ENCODE peak calls at places on chromosomes 2 and 18, in eight cellular contexts. One of them, this sample, is unnamed.

GRCh38 chr18:69974365-69974764 is 26.7 kb upstream of the CD226 start:
- DNase-seq in HFF-Myc: no peak
- DNase-seq in NCI-H2171: no peak
- DNase-seq in cardiac septum: no peak
- DNase-seq in retina: no peak
- DNase-seq in activated CD8-positive, alpha-beta T cell treated with anti-CD3 and anti-CD28 coated beads for 36 hours: no peak
- DNase-seq in frontal cortex: no peak
- DNase-seq in D341Med: no peak
- DNase-seq in this sample: no peak

GRCh38 chr2:102735431-102736130 is 26.2 kb upstream of the TMEM182 start:
- DNase-seq in retina: no peak
- DNase-seq in cardiac septum: no peak
- DNase-seq in HFF-Myc: no peak
- DNase-seq in frontal cortex: no peak
- DNase-seq in activated CD8-positive, alpha-beta T cell treated with anti-CD3 and anti-CD28 coated beads for 36 hours: no peak
- DNase-seq in D341Med: no peak
- DNase-seq in NCI-H2171: no peak
- DNase-seq in this sample: no peak

GRCh38 chr2:111701266-111701665 is 182.7 kb downstream of the ANAPC1 start:
- DNase-seq in retina: no peak
- DNase-seq in D341Med: no peak
- DNase-seq in activated CD8-positive, alpha-beta T cell treated with anti-CD3 and anti-CD28 coated beads for 36 hours: no peak
- DNase-seq in frontal cortex: no peak
- DNase-seq in cardiac septum: no peak
- DNase-seq in HFF-Myc: no peak
- DNase-seq in NCI-H2171: no peak
- DNase-seq in this sample: peak; percentile 55

GRCh38 chr2:170354855-170355649 is 177.1 kb downstream of the MYO3B start:
- DNase-seq in NCI-H2171: no peak
- DNase-seq in frontal cortex: no peak
- DNase-seq in HFF-Myc: no peak
- DNase-seq in D341Med: no peak
- DNase-seq in cardiac septum: no peak
- DNase-seq in retina: no peak
- DNase-seq in activated CD8-positive, alpha-beta T cell treated with anti-CD3 and anti-CD28 coated beads for 36 hours: peak; percentile 40
- DNase-seq in this sample: no peak

GRCh38 chr2:2787301-2787907 is 456.3 kb upstream of the MYT1L start:
- DNase-seq in D341Med: no peak
- DNase-seq in retina: no peak
- DNase-seq in cardiac septum: peak; percentile 75
- DNase-seq in NCI-H2171: no peak
- DNase-seq in frontal cortex: no peak
- DNase-seq in activated CD8-positive, alpha-beta T cell treated with anti-CD3 and anti-CD28 coated beads for 36 hours: no peak
- DNase-seq in HFF-Myc: no peak
- DNase-seq in this sample: no peak

GRCh38 chr2:20625491-20625919 is 25.4 kb downstream of the HS1BP3 start:
- DNase-seq in D341Med: no peak
- DNase-seq in frontal cortex: no peak
- DNase-seq in HFF-Myc: no peak
- DNase-seq in cardiac septum: peak; percentile 76
- DNase-seq in activated CD8-positive, alpha-beta T cell treated with anti-CD3 and anti-CD28 coated beads for 36 hours: no peak
- DNase-seq in retina: no peak
- DNase-seq in NCI-H2171: no peak
- DNase-seq in this sample: peak; percentile 57

GRCh38 chr2:63590621-63591408 is 2.1 kb downstream of the MDH1 start:
- DNase-seq in D341Med: no peak
- DNase-seq in cardiac septum: no peak
- DNase-seq in frontal cortex: no peak
- DNase-seq in activated CD8-positive, alpha-beta T cell treated with anti-CD3 and anti-CD28 coated beads for 36 hours: no peak
- DNase-seq in retina: no peak
- DNase-seq in HFF-Myc: no peak
- DNase-seq in NCI-H2171: no peak
- DNase-seq in this sample: peak; percentile 84

GRCh38 chr2:44480068-44480467 is 118.3 kb downstream of the CAMKMT start:
- DNase-seq in D341Med: no peak
- DNase-seq in activated CD8-positive, alpha-beta T cell treated with anti-CD3 and anti-CD28 coated beads for 36 hours: no peak
- DNase-seq in retina: peak; percentile 17
- DNase-seq in cardiac septum: no peak
- DNase-seq in HFF-Myc: no peak
- DNase-seq in NCI-H2171: no peak
- DNase-seq in frontal cortex: no peak
- DNase-seq in this sample: no peak

GRCh38 chr2:232473467-232473890 is 14.2 kb downstream of the ECEL1 start:
- DNase-seq in activated CD8-positive, alpha-beta T cell treated with anti-CD3 and anti-CD28 coated beads for 36 hours: no peak
- DNase-seq in NCI-H2171: peak; percentile 46
- DNase-seq in cardiac septum: peak; percentile 9
- DNase-seq in HFF-Myc: no peak
- DNase-seq in retina: no peak
- DNase-seq in frontal cortex: no peak
- DNase-seq in D341Med: peak; percentile 79
- DNase-seq in this sample: peak; percentile 36

GRCh38 chr2:31193066-31193396 is 24.3 kb downstream of the CAPN14 start:
- DNase-seq in D341Med: no peak
- DNase-seq in cardiac septum: no peak
- DNase-seq in activated CD8-positive, alpha-beta T cell treated with anti-CD3 and anti-CD28 coated beads for 36 hours: no peak
- DNase-seq in HFF-Myc: no peak
- DNase-seq in retina: no peak
- DNase-seq in NCI-H2171: no peak
- DNase-seq in frontal cortex: no peak
- DNase-seq in this sample: no peak

GRCh38 chr2:236694125-236694888 is 124.7 kb downstream of the ACKR3 start:
- DNase-seq in D341Med: no peak
- DNase-seq in cardiac septum: no peak
- DNase-seq in frontal cortex: no peak
- DNase-seq in retina: no peak
- DNase-seq in HFF-Myc: no peak
- DNase-seq in NCI-H2171: no peak
- DNase-seq in activated CD8-positive, alpha-beta T cell treated with anti-CD3 and anti-CD28 coated beads for 36 hours: no peak
- DNase-seq in this sample: no peak

GRCh38 chr18:21313576-21313975 is 71.5 kb downstream of the GREB1L start:
- DNase-seq in activated CD8-positive, alpha-beta T cell treated with anti-CD3 and anti-CD28 coated beads for 36 hours: no peak
- DNase-seq in NCI-H2171: no peak
- DNase-seq in frontal cortex: no peak
- DNase-seq in retina: no peak
- DNase-seq in HFF-Myc: no peak
- DNase-seq in cardiac septum: no peak
- DNase-seq in D341Med: no peak
- DNase-seq in this sample: no peak

GRCh38 chr2:10659898-10660568 is 29.7 kb downstream of the NOL10 start:
- DNase-seq in D341Med: peak; percentile 60
- DNase-seq in activated CD8-positive, alpha-beta T cell treated with anti-CD3 and anti-CD28 coated beads for 36 hours: peak; percentile 68
- DNase-seq in HFF-Myc: peak; percentile 33
- DNase-seq in NCI-H2171: no peak
- DNase-seq in cardiac septum: no peak
- DNase-seq in retina: peak; percentile 46
- DNase-seq in frontal cortex: peak; percentile 7
- DNase-seq in this sample: no peak

GRCh38 chr2:215573495-215573894 is 137.6 kb upstream of the FN1 start:
- DNase-seq in retina: no peak
- DNase-seq in frontal cortex: no peak
- DNase-seq in HFF-Myc: no peak
- DNase-seq in cardiac septum: no peak
- DNase-seq in D341Med: no peak
- DNase-seq in NCI-H2171: no peak
- DNase-seq in activated CD8-positive, alpha-beta T cell treated with anti-CD3 and anti-CD28 coated beads for 36 hours: no peak
- DNase-seq in this sample: no peak

GRCh38 chr2:101277111-101277510 is 24.4 kb downstream of the CNOT11 start:
- DNase-seq in frontal cortex: no peak
- DNase-seq in D341Med: no peak
- DNase-seq in activated CD8-positive, alpha-beta T cell treated with anti-CD3 and anti-CD28 coated beads for 36 hours: no peak
- DNase-seq in NCI-H2171: peak; percentile 55
- DNase-seq in HFF-Myc: no peak
- DNase-seq in retina: no peak
- DNase-seq in cardiac septum: no peak
- DNase-seq in this sample: no peak

GRCh38 chr2:41950440-41950960 is 97.3 kb upstream of the PKDCC start:
- DNase-seq in HFF-Myc: no peak
- DNase-seq in cardiac septum: no peak
- DNase-seq in activated CD8-positive, alpha-beta T cell treated with anti-CD3 and anti-CD28 coated beads for 36 hours: no peak
- DNase-seq in NCI-H2171: no peak
- DNase-seq in retina: no peak
- DNase-seq in frontal cortex: no peak
- DNase-seq in D341Med: peak; percentile 71
- DNase-seq in this sample: no peak

GRCh38 chr2:157032019-157032418 is 225.5 kb upstream of the GALNT5 start:
- DNase-seq in D341Med: no peak
- DNase-seq in cardiac septum: no peak
- DNase-seq in HFF-Myc: peak; percentile 59
- DNase-seq in NCI-H2171: no peak
- DNase-seq in frontal cortex: no peak
- DNase-seq in activated CD8-positive, alpha-beta T cell treated with anti-CD3 and anti-CD28 coated beads for 36 hours: no peak
- DNase-seq in retina: no peak
- DNase-seq in this sample: no peak

GRCh38 chr18:13039806-13040205 is 48.6 kb downstream of the CEP192 start:
- DNase-seq in retina: no peak
- DNase-seq in D341Med: no peak
- DNase-seq in HFF-Myc: no peak
- DNase-seq in cardiac septum: no peak
- DNase-seq in activated CD8-positive, alpha-beta T cell treated with anti-CD3 and anti-CD28 coated beads for 36 hours: no peak
- DNase-seq in NCI-H2171: no peak
- DNase-seq in frontal cortex: no peak
- DNase-seq in this sample: no peak

GRCh38 chr2:237352279-237352845 is 61.6 kb downstream of the COL6A3 start:
- DNase-seq in retina: no peak
- DNase-seq in HFF-Myc: no peak
- DNase-seq in frontal cortex: no peak
- DNase-seq in cardiac septum: no peak
- DNase-seq in activated CD8-positive, alpha-beta T cell treated with anti-CD3 and anti-CD28 coated beads for 36 hours: no peak
- DNase-seq in D341Med: no peak
- DNase-seq in NCI-H2171: no peak
- DNase-seq in this sample: no peak

GRCh38 chr2:3105814-3106569 is 271.6 kb downstream of the EIPR1 start:
- DNase-seq in D341Med: no peak
- DNase-seq in HFF-Myc: no peak
- DNase-seq in NCI-H2171: no peak
- DNase-seq in activated CD8-positive, alpha-beta T cell treated with anti-CD3 and anti-CD28 coated beads for 36 hours: no peak
- DNase-seq in cardiac septum: no peak
- DNase-seq in frontal cortex: no peak
- DNase-seq in retina: no peak
- DNase-seq in this sample: no peak

GRCh38 chr18:48194787-48195186 is 214.4 kb downstream of the ZBTB7C start:
- DNase-seq in HFF-Myc: no peak
- DNase-seq in activated CD8-positive, alpha-beta T cell treated with anti-CD3 and anti-CD28 coated beads for 36 hours: no peak
- DNase-seq in D341Med: peak; percentile 17
- DNase-seq in cardiac septum: no peak
- DNase-seq in retina: no peak
- DNase-seq in frontal cortex: no peak
- DNase-seq in NCI-H2171: no peak
- DNase-seq in this sample: no peak

GRCh38 chr2:220676695-220677094 is 895.4 kb downstream of the EPHA4 start:
- DNase-seq in NCI-H2171: no peak
- DNase-seq in cardiac septum: no peak
- DNase-seq in frontal cortex: no peak
- DNase-seq in retina: no peak
- DNase-seq in HFF-Myc: no peak
- DNase-seq in activated CD8-positive, alpha-beta T cell treated with anti-CD3 and anti-CD28 coated beads for 36 hours: no peak
- DNase-seq in D341Med: no peak
- DNase-seq in this sample: no peak

GRCh38 chr2:209696836-209697711 is 74.6 kb upstream of the UNC80 start:
- DNase-seq in frontal cortex: no peak
- DNase-seq in cardiac septum: no peak
- DNase-seq in D341Med: no peak
- DNase-seq in HFF-Myc: no peak
- DNase-seq in activated CD8-positive, alpha-beta T cell treated with anti-CD3 and anti-CD28 coated beads for 36 hours: no peak
- DNase-seq in retina: peak; percentile 35
- DNase-seq in NCI-H2171: peak; percentile 59
- DNase-seq in this sample: no peak

GRCh38 chr18:76205906-76206305 is 289.1 kb downstream of the ZNF516 start:
- DNase-seq in D341Med: no peak
- DNase-seq in frontal cortex: no peak
- DNase-seq in NCI-H2171: no peak
- DNase-seq in retina: no peak
- DNase-seq in cardiac septum: no peak
- DNase-seq in activated CD8-positive, alpha-beta T cell treated with anti-CD3 and anti-CD28 coated beads for 36 hours: no peak
- DNase-seq in HFF-Myc: no peak
- DNase-seq in this sample: no peak

GRCh38 chr2:86543335-86543734 is 19.9 kb downstream of the CHMP3 start:
- DNase-seq in activated CD8-positive, alpha-beta T cell treated with anti-CD3 and anti-CD28 coated beads for 36 hours: no peak
- DNase-seq in frontal cortex: no peak
- DNase-seq in D341Med: no peak
- DNase-seq in HFF-Myc: no peak
- DNase-seq in retina: no peak
- DNase-seq in cardiac septum: no peak
- DNase-seq in NCI-H2171: no peak
- DNase-seq in this sample: no peak

GRCh38 chr18:21303445-21303844 is 61.4 kb downstream of the GREB1L start:
- DNase-seq in cardiac septum: no peak
- DNase-seq in retina: no peak
- DNase-seq in activated CD8-positive, alpha-beta T cell treated with anti-CD3 and anti-CD28 coated beads for 36 hours: no peak
- DNase-seq in HFF-Myc: no peak
- DNase-seq in frontal cortex: no peak
- DNase-seq in NCI-H2171: no peak
- DNase-seq in D341Med: no peak
- DNase-seq in this sample: no peak

GRCh38 chr2:71692621-71693277 is 239.4 kb downstream of the DYSF start:
- DNase-seq in D341Med: no peak
- DNase-seq in cardiac septum: no peak
- DNase-seq in NCI-H2171: no peak
- DNase-seq in frontal cortex: no peak
- DNase-seq in retina: no peak
- DNase-seq in activated CD8-positive, alpha-beta T cell treated with anti-CD3 and anti-CD28 coated beads for 36 hours: no peak
- DNase-seq in HFF-Myc: no peak
- DNase-seq in this sample: no peak

GRCh38 chr2:142596334-142597088 is 281.0 kb upstream of the KYNU start:
- DNase-seq in activated CD8-positive, alpha-beta T cell treated with anti-CD3 and anti-CD28 coated beads for 36 hours: no peak
- DNase-seq in frontal cortex: no peak
- DNase-seq in NCI-H2171: no peak
- DNase-seq in D341Med: no peak
- DNase-seq in cardiac septum: no peak
- DNase-seq in retina: no peak
- DNase-seq in HFF-Myc: no peak
- DNase-seq in this sample: no peak

GRCh38 chr18:36412778-36413177 is 115.3 kb downstream of the FHOD3 start:
- DNase-seq in D341Med: peak; percentile 84
- DNase-seq in NCI-H2171: no peak
- DNase-seq in retina: no peak
- DNase-seq in frontal cortex: no peak
- DNase-seq in activated CD8-positive, alpha-beta T cell treated with anti-CD3 and anti-CD28 coated beads for 36 hours: no peak
- DNase-seq in cardiac septum: no peak
- DNase-seq in HFF-Myc: no peak
- DNase-seq in this sample: no peak

GRCh38 chr2:118723394-118723793 is 124.1 kb downstream of the EN1 start:
- DNase-seq in frontal cortex: no peak
- DNase-seq in NCI-H2171: no peak
- DNase-seq in D341Med: no peak
- DNase-seq in retina: no peak
- DNase-seq in cardiac septum: no peak
- DNase-seq in activated CD8-positive, alpha-beta T cell treated with anti-CD3 and anti-CD28 coated beads for 36 hours: no peak
- DNase-seq in HFF-Myc: no peak
- DNase-seq in this sample: no peak

GRCh38 chr2:3432693-3433338 is 53.3 kb downstream of the TRAPPC12 start:
- DNase-seq in cardiac septum: no peak
- DNase-seq in activated CD8-positive, alpha-beta T cell treated with anti-CD3 and anti-CD28 coated beads for 36 hours: no peak
- DNase-seq in D341Med: no peak
- DNase-seq in HFF-Myc: no peak
- DNase-seq in NCI-H2171: no peak
- DNase-seq in frontal cortex: no peak
- DNase-seq in retina: no peak
- DNase-seq in this sample: no peak

GRCh38 chr2:118249531-118249930 is 161.3 kb downstream of the INSIG2 start:
- DNase-seq in retina: no peak
- DNase-seq in NCI-H2171: no peak
- DNase-seq in activated CD8-positive, alpha-beta T cell treated with anti-CD3 and anti-CD28 coated beads for 36 hours: no peak
- DNase-seq in HFF-Myc: peak; percentile 91
- DNase-seq in cardiac septum: no peak
- DNase-seq in frontal cortex: no peak
- DNase-seq in D341Med: no peak
- DNase-seq in this sample: no peak

GRCh38 chr2:25018681-25019080 is 23.2 kb upstream of the EFR3B start:
- DNase-seq in cardiac septum: no peak
- DNase-seq in retina: no peak
- DNase-seq in frontal cortex: no peak
- DNase-seq in activated CD8-positive, alpha-beta T cell treated with anti-CD3 and anti-CD28 coated beads for 36 hours: no peak
- DNase-seq in HFF-Myc: no peak
- DNase-seq in D341Med: no peak
- DNase-seq in NCI-H2171: no peak
- DNase-seq in this sample: no peak

GRCh38 chr2:61662990-61663389 is 124.8 kb upstream of the XPO1 start:
- DNase-seq in activated CD8-positive, alpha-beta T cell treated with anti-CD3 and anti-CD28 coated beads for 36 hours: peak; percentile 27
- DNase-seq in D341Med: no peak
- DNase-seq in cardiac septum: no peak
- DNase-seq in frontal cortex: no peak
- DNase-seq in retina: no peak
- DNase-seq in HFF-Myc: no peak
- DNase-seq in NCI-H2171: no peak
- DNase-seq in this sample: no peak